ENCODE peak calls at places on chromosomes 16 and 17, in five cellular contexts. R is body of pancreas, M is uterus, J is fibroblast of lung, G is HEK293T. Y is an unnamed sample.
A peak's percentile ranks its signal among the peaks of the same experiment; 100 is the strongest.

GRCh38 chr16:88764913-88765349 is 20.1 kb downstream of the PIEZO1 start:
- DNase-seq in R (peak; percentile 84), M (no peak), J (peak; percentile 66), G (no peak), Y (peak; percentile 80)

GRCh38 chr16:68644715-68645493 is at the start of gene CDH3:
- DNase-seq in R (peak; percentile 61), M (peak; percentile 61), J (peak; percentile 48), G (peak; percentile 52), Y (peak; percentile 36)

GRCh38 chr17:3817851-3818605 is 17.0 kb upstream of the ITGAE start:
- DNase-seq in R (no peak), M (no peak), J (no peak), G (no peak), Y (no peak)

GRCh38 chr17:58755577-58756245 is at the start of gene PPM1E:
- DNase-seq in R (peak; percentile 63), M (peak; percentile 28), J (peak; percentile 64), G (peak; percentile 92), Y (no peak)

GRCh38 chr16:72362972-72363371 is 191.0 kb upstream of the PMFBP1 start:
- DNase-seq in R (no peak), M (no peak), J (peak; percentile 32), G (no peak), Y (no peak)

GRCh38 chr17:42598905-42599304 is 10.3 kb downstream of the RETREG3 start:
- DNase-seq in R (no peak), M (no peak), J (no peak), G (no peak), Y (no peak)

GRCh38 chr17:41491476-41491875 is 1.8 kb upstream of the KRT36 start:
- DNase-seq in R (no peak), M (no peak), J (no peak), G (no peak), Y (no peak)

GRCh38 chr16:19884021-19884485 is 595 bp downstream of the GPRC5B start:
- DNase-seq in R (peak; percentile 49), M (peak; percentile 23), J (no peak), G (no peak), Y (no peak)

GRCh38 chr16:15729152-15729551 is 79.1 kb downstream of the NDE1 start:
- DNase-seq in R (no peak), M (no peak), J (no peak), G (no peak), Y (no peak)

GRCh38 chr16:86343733-86344585 is 166.4 kb upstream of the FOXF1 start:
- DNase-seq in R (no peak), M (no peak), J (peak; percentile 42), G (no peak), Y (no peak)

GRCh38 chr17:17725853-17726720 is 44.8 kb downstream of the RAI1 start:
- DNase-seq in R (no peak), M (no peak), J (no peak), G (no peak), Y (no peak)

GRCh38 chr16:69595127-69596036 is 29.6 kb downstream of the NFAT5 start:
- DNase-seq in R (no peak), M (no peak), J (peak; percentile 56), G (no peak), Y (no peak)

GRCh38 chr17:20230924-20231323 is 221.8 kb downstream of the SPECC1 start:
- DNase-seq in R (no peak), M (no peak), J (no peak), G (no peak), Y (no peak)

GRCh38 chr17:880074-880870 is 98.1 kb downstream of the MRM3 start:
- DNase-seq in R (no peak), M (peak; percentile 51), J (peak; percentile 54), G (no peak), Y (peak; percentile 84)

GRCh38 chr16:88316941-88317618 is 65.7 kb upstream of the ZNF469 start:
- DNase-seq in R (no peak), M (no peak), J (no peak), G (no peak), Y (no peak)

GRCh38 chr17:48541574-48542113 is 3.3 kb downstream of the HOXB2 start:
- DNase-seq in R (no peak), M (peak; percentile 57), J (no peak), G (no peak), Y (no peak)

GRCh38 chr17:339193-340061 is 13.2 kb downstream of the RPH3AL start:
- DNase-seq in R (peak; percentile 91), M (no peak), J (no peak), G (no peak), Y (no peak)

GRCh38 chr17:48153711-48154642 is 46.4 kb downstream of the SNX11 start:
- DNase-seq in R (peak; percentile 76), M (no peak), J (peak; percentile 35), G (peak; percentile 63), Y (peak; percentile 85)

GRCh38 chr17:56815711-56816110 is 18.0 kb downstream of the C17orf67 start:
- DNase-seq in R (no peak), M (no peak), J (peak; percentile 72), G (no peak), Y (no peak)

GRCh38 chr17:76540381-76541300 is 797 bp downstream of the PRCD start:
- DNase-seq in R (peak; percentile 92), M (peak; percentile 96), J (peak; percentile 94), G (peak; percentile 97), Y (peak; percentile 90)

GRCh38 chr17:61668486-61668885 is 77.5 kb upstream of the NACA2 start:
- DNase-seq in R (no peak), M (no peak), J (no peak), G (no peak), Y (no peak)

GRCh38 chr17:19369846-19370492 is 7.4 kb upstream of the B9D1 start:
- DNase-seq in R (peak; percentile 9), M (peak; percentile 42), J (no peak), G (no peak), Y (no peak)